ENCODE peak calls at places on chromosome 11, in nine cellular contexts. One of them, this sample, is unnamed.

GRCh38 chr11:69295995-69296889 is 2.3 kb downstream of the MYEOV start:
- DNase-seq in Right ventricle myocardium inferior: peak; percentile 80
- DNase-seq in ureter: no peak
- DNase-seq in stimulated activated CD8-positive, alpha-beta memory T cell treated with anti-CD3 and anti-CD28 coated beads, Interleukin-2, amount 100 ng/mL, for 48 hours: no peak
- DNase-seq in hypothalamus: no peak
- DNase-seq in ELF-1: no peak
- DNase-seq in DMS79: no peak
- DNase-seq in DMS153: no peak
- DNase-seq in stimulated activated CD4-positive, alpha-beta T cell treated with anti-CD3 and anti-CD28 coated beads, Interleukin-2, amount 100 ng/mL, for 24 hours: no peak
- DNase-seq in this sample: no peak

GRCh38 chr11:85195934-85196333 is 431.2 kb downstream of the DLG2 start:
- DNase-seq in Right ventricle myocardium inferior: no peak
- DNase-seq in ureter: no peak
- DNase-seq in stimulated activated CD8-positive, alpha-beta memory T cell treated with anti-CD3 and anti-CD28 coated beads, Interleukin-2, amount 100 ng/mL, for 48 hours: no peak
- DNase-seq in hypothalamus: no peak
- DNase-seq in ELF-1: no peak
- DNase-seq in DMS79: no peak
- DNase-seq in DMS153: no peak
- DNase-seq in stimulated activated CD4-positive, alpha-beta T cell treated with anti-CD3 and anti-CD28 coated beads, Interleukin-2, amount 100 ng/mL, for 24 hours: no peak
- DNase-seq in this sample: no peak

GRCh38 chr11:28476053-28476452 is 367.9 kb downstream of the METTL15 start:
- DNase-seq in Right ventricle myocardium inferior: no peak
- DNase-seq in ureter: no peak
- DNase-seq in stimulated activated CD8-positive, alpha-beta memory T cell treated with anti-CD3 and anti-CD28 coated beads, Interleukin-2, amount 100 ng/mL, for 48 hours: no peak
- DNase-seq in hypothalamus: no peak
- DNase-seq in ELF-1: no peak
- DNase-seq in DMS79: no peak
- DNase-seq in DMS153: no peak
- DNase-seq in stimulated activated CD4-positive, alpha-beta T cell treated with anti-CD3 and anti-CD28 coated beads, Interleukin-2, amount 100 ng/mL, for 24 hours: no peak
- DNase-seq in this sample: no peak

GRCh38 chr11:94782446-94782845 is 14.3 kb downstream of the AMOTL1 start:
- DNase-seq in Right ventricle myocardium inferior: no peak
- DNase-seq in ureter: no peak
- DNase-seq in stimulated activated CD8-positive, alpha-beta memory T cell treated with anti-CD3 and anti-CD28 coated beads, Interleukin-2, amount 100 ng/mL, for 48 hours: no peak
- DNase-seq in hypothalamus: no peak
- DNase-seq in ELF-1: no peak
- DNase-seq in DMS79: no peak
- DNase-seq in DMS153: no peak
- DNase-seq in stimulated activated CD4-positive, alpha-beta T cell treated with anti-CD3 and anti-CD28 coated beads, Interleukin-2, amount 100 ng/mL, for 24 hours: no peak
- DNase-seq in this sample: no peak

GRCh38 chr11:96045622-96046456 is 121.9 kb upstream of the MTMR2 start:
- DNase-seq in Right ventricle myocardium inferior: no peak
- DNase-seq in ureter: no peak
- DNase-seq in stimulated activated CD8-positive, alpha-beta memory T cell treated with anti-CD3 and anti-CD28 coated beads, Interleukin-2, amount 100 ng/mL, for 48 hours: no peak
- DNase-seq in hypothalamus: no peak
- DNase-seq in ELF-1: peak; percentile 43
- DNase-seq in DMS79: no peak
- DNase-seq in DMS153: no peak
- DNase-seq in stimulated activated CD4-positive, alpha-beta T cell treated with anti-CD3 and anti-CD28 coated beads, Interleukin-2, amount 100 ng/mL, for 24 hours: no peak
- DNase-seq in this sample: no peak

GRCh38 chr11:71331631-71332030 is 79.3 kb upstream of the SHANK2 start:
- DNase-seq in Right ventricle myocardium inferior: no peak
- DNase-seq in ureter: no peak
- DNase-seq in stimulated activated CD8-positive, alpha-beta memory T cell treated with anti-CD3 and anti-CD28 coated beads, Interleukin-2, amount 100 ng/mL, for 48 hours: no peak
- DNase-seq in hypothalamus: no peak
- DNase-seq in ELF-1: no peak
- DNase-seq in DMS79: no peak
- DNase-seq in DMS153: no peak
- DNase-seq in stimulated activated CD4-positive, alpha-beta T cell treated with anti-CD3 and anti-CD28 coated beads, Interleukin-2, amount 100 ng/mL, for 24 hours: no peak
- DNase-seq in this sample: no peak

GRCh38 chr11:29782447-29782846 is 234.4 kb downstream of the KCNA4 start:
- DNase-seq in Right ventricle myocardium inferior: no peak
- DNase-seq in ureter: no peak
- DNase-seq in stimulated activated CD8-positive, alpha-beta memory T cell treated with anti-CD3 and anti-CD28 coated beads, Interleukin-2, amount 100 ng/mL, for 48 hours: no peak
- DNase-seq in hypothalamus: peak; percentile 2
- DNase-seq in ELF-1: no peak
- DNase-seq in DMS79: no peak
- DNase-seq in DMS153: no peak
- DNase-seq in stimulated activated CD4-positive, alpha-beta T cell treated with anti-CD3 and anti-CD28 coated beads, Interleukin-2, amount 100 ng/mL, for 24 hours: no peak
- DNase-seq in this sample: no peak

GRCh38 chr11:17609536-17610401 is 62.7 kb downstream of the OTOG start:
- DNase-seq in Right ventricle myocardium inferior: no peak
- DNase-seq in ureter: no peak
- DNase-seq in stimulated activated CD8-positive, alpha-beta memory T cell treated with anti-CD3 and anti-CD28 coated beads, Interleukin-2, amount 100 ng/mL, for 48 hours: no peak
- DNase-seq in hypothalamus: no peak
- DNase-seq in ELF-1: no peak
- DNase-seq in DMS79: no peak
- DNase-seq in DMS153: no peak
- DNase-seq in stimulated activated CD4-positive, alpha-beta T cell treated with anti-CD3 and anti-CD28 coated beads, Interleukin-2, amount 100 ng/mL, for 24 hours: no peak
- DNase-seq in this sample: no peak

GRCh38 chr11:22669368-22669767 is 3.0 kb downstream of the GAS2 start:
- DNase-seq in Right ventricle myocardium inferior: no peak
- DNase-seq in ureter: no peak
- DNase-seq in stimulated activated CD8-positive, alpha-beta memory T cell treated with anti-CD3 and anti-CD28 coated beads, Interleukin-2, amount 100 ng/mL, for 48 hours: no peak
- DNase-seq in hypothalamus: no peak
- DNase-seq in ELF-1: no peak
- DNase-seq in DMS79: no peak
- DNase-seq in DMS153: no peak
- DNase-seq in stimulated activated CD4-positive, alpha-beta T cell treated with anti-CD3 and anti-CD28 coated beads, Interleukin-2, amount 100 ng/mL, for 24 hours: no peak
- DNase-seq in this sample: no peak

GRCh38 chr11:79237676-79238075 is 203.2 kb downstream of the TENM4 start:
- DNase-seq in Right ventricle myocardium inferior: no peak
- DNase-seq in ureter: no peak
- DNase-seq in stimulated activated CD8-positive, alpha-beta memory T cell treated with anti-CD3 and anti-CD28 coated beads, Interleukin-2, amount 100 ng/mL, for 48 hours: no peak
- DNase-seq in hypothalamus: no peak
- DNase-seq in ELF-1: no peak
- DNase-seq in DMS79: no peak
- DNase-seq in DMS153: no peak
- DNase-seq in stimulated activated CD4-positive, alpha-beta T cell treated with anti-CD3 and anti-CD28 coated beads, Interleukin-2, amount 100 ng/mL, for 24 hours: no peak
- DNase-seq in this sample: no peak

GRCh38 chr11:69055212-69055586 is 6.5 kb downstream of the TPCN2 start:
- DNase-seq in Right ventricle myocardium inferior: peak; percentile 40
- DNase-seq in ureter: no peak
- DNase-seq in stimulated activated CD8-positive, alpha-beta memory T cell treated with anti-CD3 and anti-CD28 coated beads, Interleukin-2, amount 100 ng/mL, for 48 hours: no peak
- DNase-seq in hypothalamus: no peak
- DNase-seq in ELF-1: no peak
- DNase-seq in DMS79: no peak
- DNase-seq in DMS153: no peak
- DNase-seq in stimulated activated CD4-positive, alpha-beta T cell treated with anti-CD3 and anti-CD28 coated beads, Interleukin-2, amount 100 ng/mL, for 24 hours: no peak
- DNase-seq in this sample: no peak

GRCh38 chr11:101441747-101442146 is 142.1 kb downstream of the TRPC6 start:
- DNase-seq in Right ventricle myocardium inferior: no peak
- DNase-seq in ureter: peak; percentile 47
- DNase-seq in stimulated activated CD8-positive, alpha-beta memory T cell treated with anti-CD3 and anti-CD28 coated beads, Interleukin-2, amount 100 ng/mL, for 48 hours: no peak
- DNase-seq in hypothalamus: no peak
- DNase-seq in ELF-1: no peak
- DNase-seq in DMS79: no peak
- DNase-seq in DMS153: peak; percentile 24
- DNase-seq in stimulated activated CD4-positive, alpha-beta T cell treated with anti-CD3 and anti-CD28 coated beads, Interleukin-2, amount 100 ng/mL, for 24 hours: no peak
- DNase-seq in this sample: no peak

GRCh38 chr11:27011560-27012253 is 17.8 kb downstream of the FIBIN start:
- DNase-seq in Right ventricle myocardium inferior: no peak
- DNase-seq in ureter: no peak
- DNase-seq in stimulated activated CD8-positive, alpha-beta memory T cell treated with anti-CD3 and anti-CD28 coated beads, Interleukin-2, amount 100 ng/mL, for 48 hours: no peak
- DNase-seq in hypothalamus: no peak
- DNase-seq in ELF-1: no peak
- DNase-seq in DMS79: no peak
- DNase-seq in DMS153: no peak
- DNase-seq in stimulated activated CD4-positive, alpha-beta T cell treated with anti-CD3 and anti-CD28 coated beads, Interleukin-2, amount 100 ng/mL, for 24 hours: no peak
- DNase-seq in this sample: no peak

GRCh38 chr11:57464343-57465181 is 4.2 kb downstream of the RTN4RL2 start:
- DNase-seq in Right ventricle myocardium inferior: no peak
- DNase-seq in ureter: no peak
- DNase-seq in stimulated activated CD8-positive, alpha-beta memory T cell treated with anti-CD3 and anti-CD28 coated beads, Interleukin-2, amount 100 ng/mL, for 48 hours: no peak
- DNase-seq in hypothalamus: no peak
- DNase-seq in ELF-1: peak; percentile 42
- DNase-seq in DMS79: no peak
- DNase-seq in DMS153: no peak
- DNase-seq in stimulated activated CD4-positive, alpha-beta T cell treated with anti-CD3 and anti-CD28 coated beads, Interleukin-2, amount 100 ng/mL, for 24 hours: no peak
- DNase-seq in this sample: no peak

GRCh38 chr11:130652671-130653335 is 204.4 kb downstream of the ADAMTS15 start:
- DNase-seq in Right ventricle myocardium inferior: peak; percentile 82
- DNase-seq in ureter: no peak
- DNase-seq in stimulated activated CD8-positive, alpha-beta memory T cell treated with anti-CD3 and anti-CD28 coated beads, Interleukin-2, amount 100 ng/mL, for 48 hours: no peak
- DNase-seq in hypothalamus: no peak
- DNase-seq in ELF-1: no peak
- DNase-seq in DMS79: no peak
- DNase-seq in DMS153: no peak
- DNase-seq in stimulated activated CD4-positive, alpha-beta T cell treated with anti-CD3 and anti-CD28 coated beads, Interleukin-2, amount 100 ng/mL, for 24 hours: no peak
- DNase-seq in this sample: no peak

GRCh38 chr11:44016129-44016528 is 31.7 kb upstream of the ACCSL start:
- DNase-seq in Right ventricle myocardium inferior: no peak
- DNase-seq in ureter: peak; percentile 49
- DNase-seq in stimulated activated CD8-positive, alpha-beta memory T cell treated with anti-CD3 and anti-CD28 coated beads, Interleukin-2, amount 100 ng/mL, for 48 hours: no peak
- DNase-seq in hypothalamus: no peak
- DNase-seq in ELF-1: no peak
- DNase-seq in DMS79: no peak
- DNase-seq in DMS153: no peak
- DNase-seq in stimulated activated CD4-positive, alpha-beta T cell treated with anti-CD3 and anti-CD28 coated beads, Interleukin-2, amount 100 ng/mL, for 24 hours: no peak
- DNase-seq in this sample: no peak

GRCh38 chr11:111331711-111332479 is 33.5 kb downstream of the POU2AF3 start:
- DNase-seq in Right ventricle myocardium inferior: no peak
- DNase-seq in ureter: no peak
- DNase-seq in stimulated activated CD8-positive, alpha-beta memory T cell treated with anti-CD3 and anti-CD28 coated beads, Interleukin-2, amount 100 ng/mL, for 48 hours: no peak
- DNase-seq in hypothalamus: no peak
- DNase-seq in ELF-1: no peak
- DNase-seq in DMS79: no peak
- DNase-seq in DMS153: no peak
- DNase-seq in stimulated activated CD4-positive, alpha-beta T cell treated with anti-CD3 and anti-CD28 coated beads, Interleukin-2, amount 100 ng/mL, for 24 hours: no peak
- DNase-seq in this sample: no peak

GRCh38 chr11:114821626-114822025 is 143.3 kb downstream of the NXPE2 start:
- DNase-seq in Right ventricle myocardium inferior: no peak
- DNase-seq in ureter: no peak
- DNase-seq in stimulated activated CD8-positive, alpha-beta memory T cell treated with anti-CD3 and anti-CD28 coated beads, Interleukin-2, amount 100 ng/mL, for 48 hours: no peak
- DNase-seq in hypothalamus: no peak
- DNase-seq in ELF-1: peak; percentile 43
- DNase-seq in DMS79: no peak
- DNase-seq in DMS153: peak; percentile 31
- DNase-seq in stimulated activated CD4-positive, alpha-beta T cell treated with anti-CD3 and anti-CD28 coated beads, Interleukin-2, amount 100 ng/mL, for 24 hours: no peak
- DNase-seq in this sample: no peak

GRCh38 chr11:2807801-2808241 is 77.8 kb downstream of the CDKN1C start:
- DNase-seq in Right ventricle myocardium inferior: peak; percentile 60
- DNase-seq in ureter: peak; percentile 42
- DNase-seq in stimulated activated CD8-positive, alpha-beta memory T cell treated with anti-CD3 and anti-CD28 coated beads, Interleukin-2, amount 100 ng/mL, for 48 hours: no peak
- DNase-seq in hypothalamus: no peak
- DNase-seq in ELF-1: no peak
- DNase-seq in DMS79: no peak
- DNase-seq in DMS153: no peak
- DNase-seq in stimulated activated CD4-positive, alpha-beta T cell treated with anti-CD3 and anti-CD28 coated beads, Interleukin-2, amount 100 ng/mL, for 24 hours: no peak
- DNase-seq in this sample: no peak

GRCh38 chr11:112024778-112025678 is at the start of gene DLAT:
- DNase-seq in Right ventricle myocardium inferior: peak; percentile 92
- DNase-seq in ureter: peak; percentile 89
- DNase-seq in stimulated activated CD8-positive, alpha-beta memory T cell treated with anti-CD3 and anti-CD28 coated beads, Interleukin-2, amount 100 ng/mL, for 48 hours: peak; percentile 77
- DNase-seq in hypothalamus: peak; percentile 74
- DNase-seq in ELF-1: peak; percentile 98
- DNase-seq in DMS79: peak; percentile 94
- DNase-seq in DMS153: peak; percentile 70
- DNase-seq in stimulated activated CD4-positive, alpha-beta T cell treated with anti-CD3 and anti-CD28 coated beads, Interleukin-2, amount 100 ng/mL, for 24 hours: peak; percentile 89
- DNase-seq in this sample: peak; percentile 44

GRCh38 chr11:4607111-4607510 is 920 bp downstream of the TRIM68 start:
- DNase-seq in Right ventricle myocardium inferior: no peak
- DNase-seq in ureter: no peak
- DNase-seq in stimulated activated CD8-positive, alpha-beta memory T cell treated with anti-CD3 and anti-CD28 coated beads, Interleukin-2, amount 100 ng/mL, for 48 hours: no peak
- DNase-seq in hypothalamus: no peak
- DNase-seq in ELF-1: no peak
- DNase-seq in DMS79: no peak
- DNase-seq in DMS153: no peak
- DNase-seq in stimulated activated CD4-positive, alpha-beta T cell treated with anti-CD3 and anti-CD28 coated beads, Interleukin-2, amount 100 ng/mL, for 24 hours: no peak
- DNase-seq in this sample: no peak

GRCh38 chr11:3952715-3953114 is 97.3 kb downstream of the STIM1 start:
- DNase-seq in Right ventricle myocardium inferior: no peak
- DNase-seq in ureter: no peak
- DNase-seq in stimulated activated CD8-positive, alpha-beta memory T cell treated with anti-CD3 and anti-CD28 coated beads, Interleukin-2, amount 100 ng/mL, for 48 hours: no peak
- DNase-seq in hypothalamus: no peak
- DNase-seq in ELF-1: no peak
- DNase-seq in DMS79: no peak
- DNase-seq in DMS153: no peak
- DNase-seq in stimulated activated CD4-positive, alpha-beta T cell treated with anti-CD3 and anti-CD28 coated beads, Interleukin-2, amount 100 ng/mL, for 24 hours: no peak
- DNase-seq in this sample: no peak

GRCh38 chr11:5618807-5619206 is 6.0 kb upstream of the TRIM34 start:
- DNase-seq in Right ventricle myocardium inferior: no peak
- DNase-seq in ureter: no peak
- DNase-seq in stimulated activated CD8-positive, alpha-beta memory T cell treated with anti-CD3 and anti-CD28 coated beads, Interleukin-2, amount 100 ng/mL, for 48 hours: no peak
- DNase-seq in hypothalamus: no peak
- DNase-seq in ELF-1: no peak
- DNase-seq in DMS79: no peak
- DNase-seq in DMS153: no peak
- DNase-seq in stimulated activated CD4-positive, alpha-beta T cell treated with anti-CD3 and anti-CD28 coated beads, Interleukin-2, amount 100 ng/mL, for 24 hours: no peak
- DNase-seq in this sample: no peak

GRCh38 chr11:113994077-113994954 is 19.4 kb downstream of the HTR3A start:
- DNase-seq in Right ventricle myocardium inferior: no peak
- DNase-seq in ureter: no peak
- DNase-seq in stimulated activated CD8-positive, alpha-beta memory T cell treated with anti-CD3 and anti-CD28 coated beads, Interleukin-2, amount 100 ng/mL, for 48 hours: no peak
- DNase-seq in hypothalamus: no peak
- DNase-seq in ELF-1: peak; percentile 54
- DNase-seq in DMS79: no peak
- DNase-seq in DMS153: peak; percentile 4
- DNase-seq in stimulated activated CD4-positive, alpha-beta T cell treated with anti-CD3 and anti-CD28 coated beads, Interleukin-2, amount 100 ng/mL, for 24 hours: peak; percentile 43
- DNase-seq in this sample: no peak

GRCh38 chr11:2382927-2383822 is 6.1 kb downstream of the CD81 start:
- DNase-seq in Right ventricle myocardium inferior: peak; percentile 89
- DNase-seq in ureter: no peak
- DNase-seq in stimulated activated CD8-positive, alpha-beta memory T cell treated with anti-CD3 and anti-CD28 coated beads, Interleukin-2, amount 100 ng/mL, for 48 hours: no peak
- DNase-seq in hypothalamus: no peak
- DNase-seq in ELF-1: no peak
- DNase-seq in DMS79: no peak
- DNase-seq in DMS153: no peak
- DNase-seq in stimulated activated CD4-positive, alpha-beta T cell treated with anti-CD3 and anti-CD28 coated beads, Interleukin-2, amount 100 ng/mL, for 24 hours: no peak
- DNase-seq in this sample: no peak

GRCh38 chr11:45568031-45568430 is 97.4 kb downstream of the CHST1 start:
- DNase-seq in Right ventricle myocardium inferior: no peak
- DNase-seq in ureter: no peak
- DNase-seq in stimulated activated CD8-positive, alpha-beta memory T cell treated with anti-CD3 and anti-CD28 coated beads, Interleukin-2, amount 100 ng/mL, for 48 hours: no peak
- DNase-seq in hypothalamus: no peak
- DNase-seq in ELF-1: no peak
- DNase-seq in DMS79: no peak
- DNase-seq in DMS153: no peak
- DNase-seq in stimulated activated CD4-positive, alpha-beta T cell treated with anti-CD3 and anti-CD28 coated beads, Interleukin-2, amount 100 ng/mL, for 24 hours: no peak
- DNase-seq in this sample: no peak

GRCh38 chr11:82863209-82863608 is 37.0 kb downstream of the PRCP start:
- DNase-seq in Right ventricle myocardium inferior: no peak
- DNase-seq in ureter: no peak
- DNase-seq in stimulated activated CD8-positive, alpha-beta memory T cell treated with anti-CD3 and anti-CD28 coated beads, Interleukin-2, amount 100 ng/mL, for 48 hours: no peak
- DNase-seq in hypothalamus: no peak
- DNase-seq in ELF-1: no peak
- DNase-seq in DMS79: no peak
- DNase-seq in DMS153: no peak
- DNase-seq in stimulated activated CD4-positive, alpha-beta T cell treated with anti-CD3 and anti-CD28 coated beads, Interleukin-2, amount 100 ng/mL, for 24 hours: no peak
- DNase-seq in this sample: no peak

GRCh38 chr11:10809373-10810199 is 860 bp upstream of the EIF4G2 start:
- DNase-seq in Right ventricle myocardium inferior: peak; percentile 69
- DNase-seq in ureter: no peak
- DNase-seq in stimulated activated CD8-positive, alpha-beta memory T cell treated with anti-CD3 and anti-CD28 coated beads, Interleukin-2, amount 100 ng/mL, for 48 hours: peak; percentile 14
- DNase-seq in hypothalamus: no peak
- DNase-seq in ELF-1: no peak
- DNase-seq in DMS79: no peak
- DNase-seq in DMS153: no peak
- DNase-seq in stimulated activated CD4-positive, alpha-beta T cell treated with anti-CD3 and anti-CD28 coated beads, Interleukin-2, amount 100 ng/mL, for 24 hours: peak; percentile 51
- DNase-seq in this sample: no peak

GRCh38 chr11:11243258-11243789 is 109.7 kb downstream of the CSNK2A3 start:
- DNase-seq in Right ventricle myocardium inferior: no peak
- DNase-seq in ureter: peak; percentile 51
- DNase-seq in stimulated activated CD8-positive, alpha-beta memory T cell treated with anti-CD3 and anti-CD28 coated beads, Interleukin-2, amount 100 ng/mL, for 48 hours: no peak
- DNase-seq in hypothalamus: no peak
- DNase-seq in ELF-1: no peak
- DNase-seq in DMS79: no peak
- DNase-seq in DMS153: no peak
- DNase-seq in stimulated activated CD4-positive, alpha-beta T cell treated with anti-CD3 and anti-CD28 coated beads, Interleukin-2, amount 100 ng/mL, for 24 hours: no peak
- DNase-seq in this sample: no peak

GRCh38 chr11:114384487-114384886 is 15.8 kb downstream of the C11orf71 start:
- DNase-seq in Right ventricle myocardium inferior: no peak
- DNase-seq in ureter: no peak
- DNase-seq in stimulated activated CD8-positive, alpha-beta memory T cell treated with anti-CD3 and anti-CD28 coated beads, Interleukin-2, amount 100 ng/mL, for 48 hours: no peak
- DNase-seq in hypothalamus: no peak
- DNase-seq in ELF-1: no peak
- DNase-seq in DMS79: no peak
- DNase-seq in DMS153: no peak
- DNase-seq in stimulated activated CD4-positive, alpha-beta T cell treated with anti-CD3 and anti-CD28 coated beads, Interleukin-2, amount 100 ng/mL, for 24 hours: no peak
- DNase-seq in this sample: no peak

GRCh38 chr11:62921201-62921572 is at the start of gene CHRM1:
- DNase-seq in Right ventricle myocardium inferior: no peak
- DNase-seq in ureter: no peak
- DNase-seq in stimulated activated CD8-positive, alpha-beta memory T cell treated with anti-CD3 and anti-CD28 coated beads, Interleukin-2, amount 100 ng/mL, for 48 hours: no peak
- DNase-seq in hypothalamus: peak; percentile 43
- DNase-seq in ELF-1: no peak
- DNase-seq in DMS79: no peak
- DNase-seq in DMS153: no peak
- DNase-seq in stimulated activated CD4-positive, alpha-beta T cell treated with anti-CD3 and anti-CD28 coated beads, Interleukin-2, amount 100 ng/mL, for 24 hours: no peak
- DNase-seq in this sample: no peak

This sample was measured in NCI-H187 treated with DMSO at 0.1 percent for 48 hours.